ENCODE peak calls at places on chromosomes 11 and 22, in four cellular contexts. M is AG09309, Q is ovary, A is uterus. V is an unnamed sample.
A peak's percentile ranks its signal among the peaks of the same experiment; 100 is the strongest.

GRCh38 chr11:35305670-35306382 is 113.5 kb downstream of the SLC1A2 start:
- DNase-seq in Q (no peak), M (no peak), A (no peak), V (peak; percentile 68)

GRCh38 chr11:19819148-19819547 is 106.5 kb downstream of the NAV2 start:
- DNase-seq in Q (no peak), A (no peak), M (no peak), V (no peak)

GRCh38 chr22:41147722-41148121 is 55.3 kb downstream of the EP300 start:
- DNase-seq in M (no peak), A (no peak), Q (no peak), V (no peak)

GRCh38 chr11:4118107-4118506 is 23.5 kb downstream of the RRM1 start:
- DNase-seq in Q (no peak), M (no peak), A (no peak), V (peak; percentile 68)

GRCh38 chr11:14308114-14308896 is 50.7 kb downstream of the RRAS2 start:
- DNase-seq in M (no peak), A (no peak), Q (no peak), V (peak; percentile 83)

GRCh38 chr11:118853693-118854092 is 30.0 kb upstream of the CXCR5 start:
- DNase-seq in M (no peak), Q (no peak), A (no peak), V (no peak)

GRCh38 chr22:32700186-32700882 is 101.2 kb upstream of the TIMP3 start:
- DNase-seq in M (no peak), Q (no peak), A (peak; percentile 23), V (no peak)

GRCh38 chr11:65014146-65014960 is at the start of gene ARL2:
- DNase-seq in A (no peak), M (no peak), Q (no peak), V (no peak)

GRCh38 chr11:4559527-4560440 is 14.8 kb downstream of the OR52M1 start:
- DNase-seq in A (no peak), M (no peak), Q (no peak), V (no peak)

GRCh38 chr11:85826096-85826855 is 15.3 kb upstream of the SYTL2 start:
- DNase-seq in M (no peak), A (peak; percentile 53), Q (peak; percentile 38), V (peak; percentile 55)

GRCh38 chr11:86067230-86068137 is 1.4 kb downstream of the PICALM start:
- DNase-seq in Q (no peak), M (no peak), A (no peak), V (peak; percentile 25)

GRCh38 chr22:26445577-26446275 is 16.7 kb downstream of the ASPHD2 start:
- DNase-seq in Q (no peak), A (no peak), M (no peak), V (no peak)

GRCh38 chr22:19870153-19871022 is 15.7 kb upstream of the GNB1L start:
- DNase-seq in M (no peak), A (peak; percentile 13), Q (no peak), V (no peak)

GRCh38 chr11:124483422-124483821 is 37.9 kb upstream of the OR8B8 start:
- DNase-seq in A (no peak), Q (no peak), M (no peak), V (no peak)

GRCh38 chr11:9802291-9802861 is 138.5 kb downstream of the SWAP70 start:
- DNase-seq in A (no peak), Q (no peak), M (peak; percentile 91), V (peak; percentile 92)

GRCh38 chr11:83222499-83222898 is 29.0 kb downstream of the ANKRD42 start:
- DNase-seq in Q (no peak), A (no peak), M (no peak), V (peak; percentile 8)

GRCh38 chr11:88384678-88385015 is 47.1 kb upstream of the CTSC start:
- DNase-seq in M (no peak), Q (no peak), A (no peak), V (peak; percentile 75)

GRCh38 chr11:93737904-93738612 is 3.2 kb downstream of the TAF1D start:
- DNase-seq in M (no peak), A (no peak), Q (no peak), V (no peak)

GRCh38 chr11:72001255-72001654 is 2.5 kb downstream of the IL18BP start:
- DNase-seq in Q (no peak), A (no peak), M (no peak), V (no peak)

DNA sequence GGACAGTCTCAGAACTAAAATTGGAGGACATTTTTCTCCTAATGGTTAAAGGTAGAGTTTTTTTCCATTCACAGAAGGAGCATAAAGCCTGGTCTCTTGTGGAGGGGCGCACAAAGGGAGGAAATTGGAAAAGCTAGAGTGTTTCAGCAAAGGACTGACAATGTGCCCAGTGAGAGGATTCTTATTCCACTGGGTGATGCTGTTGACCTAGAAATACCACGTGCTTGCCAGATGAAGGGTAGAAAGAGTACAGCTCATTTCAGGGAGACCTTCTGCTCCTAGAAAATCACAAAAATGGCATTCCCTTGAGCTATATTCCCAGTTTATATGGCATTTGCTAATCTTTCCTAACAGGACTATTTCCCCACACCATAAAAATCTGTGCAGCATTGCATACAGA is 21.1 kb downstream of the MS4A6E start:
- DNase-seq in M (no peak), A (no peak), Q (no peak), V (no peak)
- TF ChIP-seq CTCF in M (no peak), A (no peak), Q (no peak), V (no peak)

DNA sequence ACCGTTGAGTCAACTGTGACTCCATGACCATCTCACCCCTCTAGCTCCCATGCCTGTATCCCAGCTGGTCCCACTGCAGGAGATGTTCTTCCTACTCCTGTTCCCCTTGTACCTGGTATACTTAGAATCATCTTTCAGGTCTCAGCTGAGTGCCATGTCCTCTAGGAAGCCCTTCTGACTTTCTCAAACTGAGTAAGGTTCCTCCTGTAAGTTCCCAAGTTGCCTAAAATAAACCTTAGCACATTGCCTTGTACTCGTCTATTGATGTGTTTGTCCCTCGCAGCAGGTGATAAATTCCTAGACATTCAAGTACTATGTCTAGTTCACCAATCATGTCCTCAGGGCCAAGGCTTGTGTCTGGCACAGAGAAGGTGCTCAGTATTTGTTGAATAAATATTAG is 18.4 kb upstream of the ASCC2 start:
- DNase-seq in Q (no peak), A (no peak), M (no peak), V (no peak)
- H3K4me3 ChIP-seq in Q (no peak overlapping the region), A (no peak overlapping the region), M (no peak overlapping the region), V (no peak overlapping the region)

GRCh38 chr22:49817359-49817758 is 10.3 kb downstream of the BRD1 start:
- DNase-seq in M (no peak), Q (no peak), A (no peak), V (no peak)

GRCh38 chr22:49824185-49824925 is 3.3 kb downstream of the BRD1 start:
- DNase-seq in M (no peak), A (no peak), Q (no peak), V (no peak)

GRCh38 chr22:49824936-49825335 is 2.7 kb downstream of the BRD1 start:
- DNase-seq in Q (no peak), M (no peak), A (no peak), V (no peak)

GRCh38 chr22:49823289-49824045 is 4.2 kb downstream of the BRD1 start:
- DNase-seq in M (no peak), A (no peak), Q (no peak), V (no peak)

DNA sequence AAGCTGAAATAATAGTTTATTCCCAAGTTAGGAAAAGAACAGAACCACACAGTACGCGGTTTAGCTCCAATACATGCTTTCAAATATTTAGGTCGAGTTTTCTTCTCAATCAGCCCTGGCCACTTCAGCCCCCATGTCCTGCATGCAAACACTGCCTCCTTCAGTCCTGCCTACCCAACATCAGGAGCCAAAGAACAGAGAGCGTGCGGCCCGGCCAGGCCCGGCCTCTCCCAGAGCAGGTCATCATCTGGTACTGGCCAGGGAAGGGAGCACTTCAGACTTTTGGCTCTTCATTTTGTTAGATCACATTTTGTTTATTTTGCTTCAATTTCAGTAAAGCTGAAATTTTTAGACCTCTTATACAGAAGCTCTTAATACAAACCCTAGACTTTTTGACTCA is 6.7 kb downstream of the BRD1 start:
- DNase-seq in M (no peak), Q (no peak), A (no peak), V (peak; percentile 19)
- TF ChIP-seq CTCF in M (no peak), Q (no peak), A (no peak), V (peak; percentile 36)

DNA sequence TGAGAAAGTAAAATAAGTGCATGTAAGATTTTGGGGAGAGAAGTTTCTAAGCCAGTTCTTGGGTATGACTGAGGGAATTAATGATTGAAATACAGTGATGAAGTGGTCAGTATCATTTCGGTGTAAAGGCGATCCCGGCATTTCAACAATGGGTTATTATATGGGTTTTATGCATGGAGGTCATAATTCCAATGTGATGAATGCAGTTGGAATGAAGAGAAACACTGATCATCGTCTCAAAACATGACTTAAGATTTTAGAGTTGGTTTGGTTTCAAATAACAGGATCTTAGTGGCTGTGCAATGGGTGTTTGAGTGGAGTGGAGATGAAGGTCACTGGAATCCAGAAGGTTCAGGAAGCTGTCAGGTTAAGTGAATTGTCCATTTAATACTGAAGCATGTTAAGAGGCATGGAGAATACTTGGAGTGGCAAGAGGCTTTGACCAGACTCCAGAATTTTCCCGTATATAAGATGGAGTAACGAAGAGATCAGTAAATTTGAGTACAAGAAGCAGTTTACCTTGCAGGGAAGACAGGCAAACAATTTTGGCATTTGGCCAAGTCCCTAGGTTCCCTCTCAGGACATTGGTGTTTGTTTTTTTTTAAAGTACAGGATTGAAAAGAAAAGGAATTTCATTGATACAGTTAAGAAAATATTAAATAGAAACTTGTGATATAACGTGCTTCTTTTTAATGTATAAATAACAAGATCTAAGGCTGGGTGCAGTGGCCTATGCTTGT is 96.4 kb upstream of the BIRC3 start:
- DNase-seq in A (no peak), Q (no peak), M (no peak), V (peak; percentile 71)
- H3K4me3 ChIP-seq in A (no peak overlapping the region), Q (no peak overlapping the region), M (no peak overlapping the region), V (no peak overlapping the region)

DNA sequence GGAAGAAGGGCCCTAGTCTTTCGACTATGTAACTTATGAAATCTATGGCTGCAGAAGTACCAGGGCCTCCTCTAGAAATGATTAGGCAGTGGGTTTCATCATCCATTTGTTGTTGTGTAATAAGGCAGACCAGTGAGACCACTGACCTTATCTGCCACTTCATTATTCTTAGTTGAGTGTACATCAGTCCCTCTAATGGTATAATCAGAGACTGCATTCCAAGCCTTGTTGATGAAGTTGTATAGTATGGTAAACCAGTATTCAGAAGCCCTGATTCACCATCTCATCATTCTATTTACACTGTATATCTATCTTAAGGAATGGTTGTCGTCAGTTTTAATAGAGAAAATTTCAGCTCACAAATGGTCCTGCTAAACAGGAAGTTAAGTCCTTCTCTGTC is 32.2 kb upstream of the GRIA4 start:
- DNase-seq in M (no peak), Q (no peak), A (no peak), V (peak; percentile 68)
- TF ChIP-seq CTCF in M (no peak), Q (no peak), A (no peak), V (peak; percentile 51)